ENCODE peak calls at places on chromosome 20, in ten cellular contexts. J is cardiac muscle cell, L is neural progenitor cell, W is uterus, T is heart right ventricle, U is PC-9, P is coronary artery, I is pancreas, C is testis, S is kidney. Q is an unnamed sample.

GRCh38 chr20:39210331-39211074 is 248.4 kb downstream of the DHX35 start:
- DNase-seq in J (peak; percentile 6), L (peak; percentile 41), W (no peak), T (no peak), U (no peak), P (no peak), I (no peak), C (no peak), S (no peak), Q (no peak)

GRCh38 chr20:20525756-20526155 is 157.9 kb downstream of the INSM1 start:
- DNase-seq in J (no peak), L (no peak), W (no peak), T (no peak), U (no peak), P (no peak), I (no peak), C (no peak), S (no peak), Q (peak; percentile 62)

GRCh38 chr20:17660667-17661066 is 21.4 kb downstream of the RRBP1 start:
- DNase-seq in J (no peak), L (no peak), W (peak; percentile 8), T (no peak), U (no peak), P (peak; percentile 67), I (no peak), C (no peak), S (peak; percentile 11), Q (no peak)

GRCh38 chr20:18041462-18041861 is 16.3 kb downstream of the OVOL2 start:
- DNase-seq in J (no peak), L (no peak), W (no peak), T (no peak), U (no peak), P (no peak), I (no peak), C (no peak), S (no peak), Q (no peak)

GRCh38 chr20:46123482-46124245 is 5.5 kb downstream of the CD40 start:
- DNase-seq in J (no peak), L (no peak), W (no peak), T (no peak), U (no peak), P (no peak), I (no peak), C (no peak), S (no peak), Q (no peak)

GRCh38 chr20:17427646-17428045 is 103.5 kb downstream of the BFSP1 start:
- DNase-seq in J (no peak), L (no peak), W (no peak), T (no peak), U (no peak), P (no peak), I (no peak), C (no peak), S (no peak), Q (no peak)

GRCh38 chr20:19301142-19301541 is 88.7 kb downstream of the SLC24A3 start:
- DNase-seq in J (no peak), L (no peak), W (no peak), T (no peak), U (no peak), P (no peak), I (no peak), C (no peak), S (no peak), Q (no peak)

GRCh38 chr20:43583133-43583864 is 7.4 kb upstream of the IFT52 start:
- DNase-seq in J (no peak), L (no peak), W (no peak), T (no peak), U (no peak), P (no peak), I (no peak), C (no peak), S (no peak), Q (no peak)

GRCh38 chr20:46359233-46359751 is 47.1 kb downstream of the ELMO2 start:
- DNase-seq in J (peak; percentile 21), L (no peak), W (no peak), T (no peak), U (no peak), P (no peak), I (no peak), C (no peak), S (no peak), Q (peak; percentile 14)

GRCh38 chr20:2402271-2402980 is 21.7 kb downstream of the TGM6 start:
- DNase-seq in J (peak; percentile 30), L (peak; percentile 16), W (no peak), T (no peak), U (no peak), P (no peak), I (no peak), C (peak; percentile 30), S (no peak), Q (no peak)

GRCh38 chr20:47326718-47327137 is 29.8 kb downstream of the ZMYND8 start:
- DNase-seq in J (no peak), L (no peak), W (no peak), T (no peak), U (no peak), P (no peak), I (no peak), C (no peak), S (no peak), Q (no peak)

DNA sequence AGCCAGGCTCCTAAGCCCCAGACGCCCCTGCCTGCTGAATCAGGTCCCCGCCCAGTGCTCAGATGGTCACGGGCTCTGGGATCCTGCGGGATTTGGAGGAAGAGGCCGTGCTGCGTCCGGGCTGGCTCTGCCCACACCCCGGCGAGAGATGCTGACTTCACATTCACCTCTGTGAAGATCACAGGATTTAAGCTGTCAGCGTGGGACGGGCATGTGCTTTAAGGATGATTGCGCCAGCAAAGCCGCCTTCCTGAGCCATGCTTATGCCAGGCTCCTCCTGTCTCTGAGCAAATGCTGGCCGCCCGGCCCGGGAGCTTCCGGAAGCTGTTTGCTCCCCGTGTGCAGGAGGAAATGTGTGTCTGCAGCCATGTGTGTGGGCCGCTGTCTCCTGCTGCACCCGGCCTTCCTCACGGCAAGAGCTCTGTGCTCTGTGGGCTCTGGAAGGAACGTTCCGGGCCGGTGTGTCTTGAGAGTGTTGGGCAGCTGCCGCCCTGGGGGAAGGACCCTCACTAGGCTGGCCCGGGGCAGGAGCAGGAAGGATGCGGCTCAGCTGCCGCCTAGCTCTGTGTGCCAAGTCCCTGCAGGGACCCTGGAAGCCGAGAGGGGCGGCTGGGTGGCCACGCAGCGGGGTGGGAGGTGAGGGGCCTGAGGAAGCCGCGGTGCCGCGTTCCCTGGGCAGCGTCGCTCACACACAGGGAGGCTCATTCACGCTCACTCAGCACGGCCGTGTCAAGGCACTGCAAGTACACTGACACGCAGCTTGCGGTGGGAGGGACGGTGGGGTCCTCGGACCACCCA is 19.0 kb upstream of the BHLHE23 start:
- DNase-seq in J (no peak), L (no peak), W (no peak), T (no peak), U (no peak), P (no peak), I (no peak), C (peak; percentile 58), S (peak; percentile 62), Q (peak; percentile 55)
- H3K4me3 ChIP-seq in J (no peak overlapping the region), L (no peak overlapping the region), W (no peak overlapping the region), T (no peak overlapping the region), U (no peak overlapping the region), P (peak overlapping the region; percentile 8), I (no peak overlapping the region), C (no peak overlapping the region), S (no peak overlapping the region), Q (peak overlapping the region; percentile 3)

GRCh38 chr20:53940883-53941546 is 129.4 kb downstream of the BCAS1 start:
- DNase-seq in J (no peak), L (peak; percentile 51), W (no peak), T (peak; percentile 48), U (no peak), P (peak; percentile 63), I (no peak), C (no peak), S (no peak), Q (no peak)

GRCh38 chr20:53942973-53943372 is 127.4 kb downstream of the BCAS1 start:
- DNase-seq in J (no peak), L (no peak), W (no peak), T (no peak), U (no peak), P (peak; percentile 41), I (no peak), C (no peak), S (no peak), Q (no peak)

GRCh38 chr20:53941680-53942079 is 128.7 kb downstream of the BCAS1 start:
- DNase-seq in J (no peak), L (no peak), W (no peak), T (no peak), U (no peak), P (no peak), I (no peak), C (no peak), S (no peak), Q (no peak)

GRCh38 chr20:53943522-53944291 is 126.7 kb downstream of the BCAS1 start:
- DNase-seq in J (peak; percentile 57), L (no peak), W (no peak), T (peak; percentile 28), U (peak; percentile 17), P (peak; percentile 17), I (no peak), C (peak; percentile 40), S (no peak), Q (no peak)

GRCh38 chr20:53942121-53942816 is 128.1 kb downstream of the BCAS1 start:
- DNase-seq in J (peak; percentile 35), L (peak; percentile 73), W (no peak), T (no peak), U (no peak), P (peak; percentile 29), I (no peak), C (no peak), S (no peak), Q (no peak)
- H3K27ac ChIP-seq in J (peak overlapping the region; percentile 38), L (no peak overlapping the region), W (peak overlapping the region; percentile 71), T (no peak overlapping the region), U (no peak overlapping the region), P (no peak overlapping the region), I (no peak overlapping the region), C (no peak overlapping the region), S (no peak overlapping the region), Q (no peak overlapping the region)

DNA sequence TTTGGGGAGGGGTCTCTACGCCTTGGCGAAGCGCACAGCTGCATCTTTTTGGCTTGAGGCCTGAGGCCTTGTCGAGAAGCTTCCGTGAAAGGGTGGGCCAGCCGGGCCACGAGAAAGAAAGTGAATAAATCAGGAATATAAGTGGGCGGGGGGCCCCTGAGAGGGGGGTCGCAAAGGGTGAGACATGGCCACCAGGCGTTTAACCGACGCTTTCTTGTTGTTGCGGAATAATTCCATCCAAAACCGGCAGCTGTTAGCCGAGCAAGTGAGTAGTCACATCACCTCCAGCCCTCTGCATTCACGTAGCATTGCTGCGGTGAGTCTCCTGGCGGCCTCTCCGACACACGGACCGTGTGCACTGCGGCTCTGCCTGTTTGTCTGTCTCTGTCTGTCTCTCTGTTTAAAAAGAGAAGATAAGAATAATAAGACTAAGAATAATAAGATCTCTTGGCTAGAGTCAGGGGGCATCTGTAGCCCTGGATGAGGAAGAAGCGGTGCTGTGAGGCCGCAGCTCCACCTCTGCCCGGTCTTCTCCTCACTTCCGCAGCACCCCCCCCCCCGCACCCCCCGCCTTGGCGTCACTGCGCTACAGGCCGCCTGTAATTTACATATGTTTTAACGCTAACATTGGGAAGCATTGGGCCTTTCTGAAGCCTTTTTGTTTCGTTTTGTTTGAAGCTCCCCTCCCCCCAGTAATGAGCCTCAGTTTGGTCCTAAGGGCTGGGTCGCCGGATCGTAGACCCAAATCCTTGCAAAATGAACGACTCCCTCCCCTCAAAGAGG is 931 bp downstream of the STX16 start:
- DNase-seq in J (peak; percentile 58), L (peak; percentile 73), W (no peak), T (peak; percentile 34), U (peak; percentile 40), P (no peak), I (peak; percentile 44), C (peak; percentile 68), S (peak; percentile 75), Q (no peak)
- TF ChIP-seq CTCF in J (no peak), L (no peak), W (no peak), T (no peak), U (no peak), P (no peak), I (no peak), C (no peak), S (no peak), Q (no peak)

GRCh38 chr20:13219327-13220193 is 1.5 kb upstream of the ISM1 start:
- DNase-seq in J (no peak), L (peak; percentile 45), W (no peak), T (no peak), U (no peak), P (no peak), I (no peak), C (no peak), S (no peak), Q (no peak)
- H3K4me3 ChIP-seq in J (peak overlapping the region; percentile 46), L (peak overlapping the region; percentile 59), W (peak overlapping the region; percentile 46), T (peak overlapping the region; percentile 57), U (no peak overlapping the region), P (peak overlapping the region; percentile 81), I (peak overlapping the region; percentile 53), C (peak overlapping the region; percentile 60), S (no peak overlapping the region), Q (peak overlapping the region; percentile 46)

Q was measured in dorsolateral prefrontal cortex.